ENCODE peak calls at places on chromosomes 7 and 10, in eight cellular contexts. I, H, E, G, L, F, N and O are unnamed samples.

GRCh38 chr7:44748042-44748947 is at the start of gene ZMIZ2:
- DNase-seq in I (peak), H (peak), E (peak), G (peak), L (peak), F (peak), N (peak), O (peak)

GRCh38 chr10:127145173-127145572 is 51.2 kb downstream of the INSYN2A start:
- DNase-seq in I (no peak), H (no peak), E (no peak), G (no peak), L (no peak), F (no peak), N (peak), O (peak)

GRCh38 chr10:124512040-124512428 is 50.4 kb downstream of the LHPP start:
- DNase-seq in I (no peak), H (no peak), E (no peak), G (no peak), L (no peak), F (no peak), N (no peak), O (no peak)

GRCh38 chr10:86744067-86744725 is 12.2 kb upstream of the BMPR1A start:
- DNase-seq in I (no peak), H (no peak), E (no peak), G (no peak), L (peak), F (no peak), N (peak), O (no peak)

GRCh38 chr10:15802375-15802949 is 57.8 kb downstream of the MINDY3 start:
- DNase-seq in I (no peak), H (no peak), E (peak), G (no peak), L (no peak), F (no peak), N (peak), O (no peak)

GRCh38 chr10:96289218-96289910 is 14.9 kb upstream of the DNTT start:
- DNase-seq in I (no peak), H (no peak), E (no peak), G (no peak), L (no peak), F (no peak), N (no peak), O (no peak)

GRCh38 chr10:101397140-101397539 is 43.2 kb downstream of the BTRC start:
- DNase-seq in I (no peak), H (peak), E (no peak), G (no peak), L (peak), F (peak), N (peak), O (peak)

GRCh38 chr7:56811081-56811480 is 321.2 kb downstream of the ZNF479 start:
- DNase-seq in I (no peak), H (no peak), E (no peak), G (no peak), L (no peak), F (no peak), N (no peak), O (no peak)

GRCh38 chr7:105198223-105198622 is 184.2 kb downstream of the KMT2E start:
- DNase-seq in I (no peak), H (peak), E (no peak), G (no peak), L (peak), F (no peak), N (peak), O (peak)

GRCh38 chr7:44184221-44184873 is 4.9 kb downstream of the GCK start:
- DNase-seq in I (no peak), H (peak), E (no peak), G (no peak), L (peak), F (no peak), N (peak), O (no peak)

GRCh38 chr10:84537447-84537931 is 209.1 kb downstream of the CCSER2 start:
- DNase-seq in I (no peak), H (peak), E (no peak), G (peak), L (peak), F (peak), N (peak), O (no peak)

GRCh38 chr7:1101580-1102431 is 13.9 kb downstream of the GPER1 start:
- DNase-seq in I (no peak), H (no peak), E (no peak), G (peak), L (no peak), F (no peak), N (no peak), O (no peak)

GRCh38 chr10:7161484-7162283 is 249.2 kb downstream of the SFMBT2 start:
- DNase-seq in I (no peak), H (no peak), E (no peak), G (no peak), L (peak), F (peak), N (no peak), O (no peak)

GRCh38 chr7:124922200-124922599 is 7.4 kb downstream of the POT1 start:
- DNase-seq in I (no peak), H (no peak), E (no peak), G (no peak), L (no peak), F (no peak), N (no peak), O (no peak)

GRCh38 chr7:25926009-25926408 is 226.0 kb upstream of the NFE2L3 start:
- DNase-seq in I (no peak), H (no peak), E (no peak), G (no peak), L (no peak), F (no peak), N (peak), O (no peak)

GRCh38 chr7:99837649-99838361 is 10.0 kb downstream of the CYP3A43 start:
- DNase-seq in I (no peak), H (no peak), E (no peak), G (no peak), L (peak), F (no peak), N (no peak), O (no peak)

GRCh38 chr7:12584940-12585339 is 14.4 kb downstream of the SCIN start:
- DNase-seq in I (no peak), H (peak), E (no peak), G (peak), L (no peak), F (peak), N (peak), O (no peak)

GRCh38 chr10:3749597-3750351 is 35.2 kb downstream of the KLF6 start:
- DNase-seq in I (no peak), H (no peak), E (no peak), G (no peak), L (peak), F (peak), N (peak), O (peak)

GRCh38 chr10:69451209-69451783 is at the start of gene TSPAN15:
- DNase-seq in I (peak), H (peak), E (peak), G (peak), L (peak), F (peak), N (peak), O (no peak)

GRCh38 chr7:71511361-71511807 is 379.4 kb downstream of the GALNT17 start:
- DNase-seq in I (no peak), H (no peak), E (no peak), G (no peak), L (no peak), F (no peak), N (no peak), O (no peak)

GRCh38 chr10:3268025-3268424 is 95.4 kb upstream of the PITRM1 start:
- DNase-seq in I (no peak), H (no peak), E (no peak), G (no peak), L (no peak), F (no peak), N (no peak), O (no peak)

GRCh38 chr7:125173571-125173970 is 243.9 kb upstream of the POT1 start:
- DNase-seq in I (no peak), H (no peak), E (no peak), G (no peak), L (peak), F (no peak), N (peak), O (no peak)

GRCh38 chr7:128931186-128931798 is 6.4 kb upstream of the IRF5 start:
- DNase-seq in I (no peak), H (no peak), E (no peak), G (no peak), L (no peak), F (no peak), N (no peak), O (no peak)

GRCh38 chr7:116692599-116693308 is 20.8 kb downstream of the MET start:
- DNase-seq in I (no peak), H (no peak), E (no peak), G (no peak), L (no peak), F (no peak), N (no peak), O (no peak)

GRCh38 chr7:82183633-82184032 is 259.9 kb downstream of the CACNA2D1 start:
- DNase-seq in I (no peak), H (no peak), E (no peak), G (no peak), L (peak), F (no peak), N (peak), O (no peak)

GRCh38 chr10:72784551-72785421 is 92.8 kb downstream of the MCU start:
- DNase-seq in I (no peak), H (peak), E (no peak), G (peak), L (peak), F (peak), N (peak), O (peak)

GRCh38 chr7:18555120-18555519 is 59.6 kb downstream of the HDAC9 start:
- DNase-seq in I (no peak), H (no peak), E (no peak), G (no peak), L (peak), F (no peak), N (no peak), O (no peak)

GRCh38 chr7:64611717-64612116 is 48.8 kb upstream of the ZNF680 start:
- DNase-seq in I (no peak), H (no peak), E (no peak), G (no peak), L (no peak), F (no peak), N (no peak), O (no peak)